ENCODE peak calls at places on chromosomes 11 and 22, in four cellular contexts. U is M059J, B is coronary artery, C is SW 1271. S is an unnamed sample.

GRCh38 chr11:3989251-3989650 is 105.3 kb upstream of the RRM1 start:
- DNase-seq in U (no peak), B (no peak), C (no peak), S (peak)

GRCh38 chr11:15800121-15800800 is 556.1 kb downstream of the SOX6 start:
- DNase-seq in U (peak), B (peak), C (no peak), S (no peak)

GRCh38 chr11:63520606-63521170 is 14.8 kb downstream of the LGALS12 start:
- DNase-seq in U (no peak), B (no peak), C (no peak), S (no peak)

GRCh38 chr22:38830026-38830844 is 13.6 kb downstream of the NPTXR start:
- DNase-seq in U (no peak), B (no peak), C (no peak), S (no peak)

GRCh38 chr11:46050065-46050464 is 71.2 kb downstream of the PHF21A start:
- DNase-seq in U (peak), B (no peak), C (no peak), S (peak)

GRCh38 chr11:33515347-33515746 is 185.3 kb downstream of the C11orf91 start:
- DNase-seq in U (peak), B (no peak), C (no peak), S (no peak)

GRCh38 chr11:80846979-80847378 is 1406.1 kb upstream of the TENM4 start:
- DNase-seq in U (no peak), B (no peak), C (no peak), S (no peak)

GRCh38 chr11:2904153-2905052 is 18.8 kb upstream of the CDKN1C start:
- DNase-seq in U (no peak), B (no peak), C (no peak), S (no peak)

GRCh38 chr11:120747801-120748484 is 236.4 kb downstream of the GRIK4 start:
- DNase-seq in U (no peak), B (no peak), C (no peak), S (no peak)

GRCh38 chr22:49634006-49634772 is 193.5 kb downstream of the BRD1 start:
- DNase-seq in U (no peak), B (no peak), C (no peak), S (no peak)

GRCh38 chr22:49092751-49093150 is 734.9 kb downstream of the BRD1 start:
- DNase-seq in U (no peak), B (no peak), C (no peak), S (no peak)

GRCh38 chr11:62128835-62129234 is 5.0 kb downstream of the INCENP start:
- DNase-seq in U (no peak), B (no peak), C (no peak), S (no peak)

GRCh38 chr11:36564376-36565032 is 3.3 kb upstream of the RAG1 start:
- DNase-seq in U (peak), B (no peak), C (no peak), S (peak)

GRCh38 chr11:72585762-72586590 is 88.2 kb downstream of the PDE2A start:
- DNase-seq in U (peak), B (no peak), C (no peak), S (peak)

GRCh38 chr11:19933132-19933735 is 220.6 kb downstream of the NAV2 start:
- DNase-seq in U (no peak), B (peak), C (no peak), S (no peak)

S was measured in endodermal cell.